ENCODE peak calls at places on chromosomes 13 and 19, in five cellular contexts. One of them, this sample, is unnamed.

GRCh38 chr13:87005511-87005910 is 665.7 kb upstream of the SLITRK5 start:
- DNase-seq in AG04450: no peak
- DNase-seq in heart right ventricle: no peak
- DNase-seq in CD8-positive, alpha-beta memory T cell: no peak
- DNase-seq in tibial nerve: no peak
- DNase-seq in this sample: no peak

GRCh38 chr19:55545443-55545842 is at the start of gene SBK3:
- DNase-seq in AG04450: no peak
- DNase-seq in heart right ventricle: no peak
- DNase-seq in CD8-positive, alpha-beta memory T cell: no peak
- DNase-seq in tibial nerve: no peak
- DNase-seq in this sample: no peak

GRCh38 chr13:94112227-94112626 is 367.3 kb downstream of the DCT start:
- DNase-seq in AG04450: peak; percentile 89
- DNase-seq in heart right ventricle: no peak
- DNase-seq in CD8-positive, alpha-beta memory T cell: no peak
- DNase-seq in tibial nerve: peak; percentile 18
- DNase-seq in this sample: no peak

GRCh38 chr19:662962-663681 is at the start of gene RNF126:
- DNase-seq in AG04450: peak; percentile 66
- DNase-seq in heart right ventricle: peak; percentile 97
- DNase-seq in CD8-positive, alpha-beta memory T cell: peak; percentile 88
- DNase-seq in tibial nerve: peak; percentile 96
- DNase-seq in this sample: peak; percentile 81

GRCh38 chr19:16820056-16820455 is 9.1 kb upstream of the SIN3B start:
- DNase-seq in AG04450: no peak
- DNase-seq in heart right ventricle: no peak
- DNase-seq in CD8-positive, alpha-beta memory T cell: no peak
- DNase-seq in tibial nerve: no peak
- DNase-seq in this sample: no peak

GRCh38 chr19:10365518-10365917 is 14.9 kb downstream of the TYK2 start:
- DNase-seq in AG04450: no peak
- DNase-seq in heart right ventricle: no peak
- DNase-seq in CD8-positive, alpha-beta memory T cell: no peak
- DNase-seq in tibial nerve: no peak
- DNase-seq in this sample: no peak

GRCh38 chr13:85040176-85040660 is 759.0 kb downstream of the SLITRK6 start:
- DNase-seq in AG04450: no peak
- DNase-seq in heart right ventricle: no peak
- DNase-seq in CD8-positive, alpha-beta memory T cell: no peak
- DNase-seq in tibial nerve: no peak
- DNase-seq in this sample: no peak

GRCh38 chr13:113901231-113901630 is 37.4 kb upstream of the GAS6 start:
- DNase-seq in AG04450: no peak
- DNase-seq in heart right ventricle: no peak
- DNase-seq in CD8-positive, alpha-beta memory T cell: no peak
- DNase-seq in tibial nerve: no peak
- DNase-seq in this sample: no peak

GRCh38 chr19:18349524-18350128 is 9.2 kb downstream of the PGPEP1 start:
- DNase-seq in AG04450: no peak
- DNase-seq in heart right ventricle: peak; percentile 48
- DNase-seq in CD8-positive, alpha-beta memory T cell: no peak
- DNase-seq in tibial nerve: peak; percentile 49
- DNase-seq in this sample: no peak

GRCh38 chr19:37941820-37942515 is 35.0 kb downstream of the SIPA1L3 start:
- DNase-seq in AG04450: no peak
- DNase-seq in heart right ventricle: no peak
- DNase-seq in CD8-positive, alpha-beta memory T cell: no peak
- DNase-seq in tibial nerve: no peak
- DNase-seq in this sample: no peak

GRCh38 chr19:30883071-30883470 is 466.2 kb downstream of the TSHZ3 start:
- DNase-seq in AG04450: no peak
- DNase-seq in heart right ventricle: no peak
- DNase-seq in CD8-positive, alpha-beta memory T cell: no peak
- DNase-seq in tibial nerve: no peak
- DNase-seq in this sample: no peak

GRCh38 chr13:51997641-51998330 is 13.5 kb downstream of the ATP7B start:
- DNase-seq in AG04450: no peak
- DNase-seq in heart right ventricle: no peak
- DNase-seq in CD8-positive, alpha-beta memory T cell: no peak
- DNase-seq in tibial nerve: no peak
- DNase-seq in this sample: no peak

GRCh38 chr19:31066385-31066784 is 282.9 kb downstream of the TSHZ3 start:
- DNase-seq in AG04450: peak; percentile 34
- DNase-seq in heart right ventricle: no peak
- DNase-seq in CD8-positive, alpha-beta memory T cell: no peak
- DNase-seq in tibial nerve: no peak
- DNase-seq in this sample: no peak

GRCh38 chr13:32851083-32852064 is 164.8 kb upstream of the KL start:
- DNase-seq in AG04450: no peak
- DNase-seq in heart right ventricle: no peak
- DNase-seq in CD8-positive, alpha-beta memory T cell: no peak
- DNase-seq in tibial nerve: no peak
- DNase-seq in this sample: no peak

GRCh38 chr19:1577929-1578618 is 9.9 kb upstream of the MEX3D start:
- DNase-seq in AG04450: no peak
- DNase-seq in heart right ventricle: no peak
- DNase-seq in CD8-positive, alpha-beta memory T cell: no peak
- DNase-seq in tibial nerve: no peak
- DNase-seq in this sample: no peak

GRCh38 chr19:45446295-45446694 is 21.5 kb upstream of the FOSB start:
- DNase-seq in AG04450: no peak
- DNase-seq in heart right ventricle: no peak
- DNase-seq in CD8-positive, alpha-beta memory T cell: no peak
- DNase-seq in tibial nerve: no peak
- DNase-seq in this sample: no peak

GRCh38 chr13:79686441-79686840 is 205.5 kb downstream of the NDFIP2 start:
- DNase-seq in AG04450: no peak
- DNase-seq in heart right ventricle: no peak
- DNase-seq in CD8-positive, alpha-beta memory T cell: no peak
- DNase-seq in tibial nerve: no peak
- DNase-seq in this sample: no peak

GRCh38 chr13:97028441-97029299 is 34.4 kb upstream of the OXGR1 start:
- DNase-seq in AG04450: no peak
- DNase-seq in heart right ventricle: no peak
- DNase-seq in CD8-positive, alpha-beta memory T cell: peak; percentile 14
- DNase-seq in tibial nerve: peak; percentile 60
- DNase-seq in this sample: peak; percentile 45

GRCh38 chr13:60327551-60327950 is 69.5 kb upstream of the TDRD3 start:
- DNase-seq in AG04450: no peak
- DNase-seq in heart right ventricle: no peak
- DNase-seq in CD8-positive, alpha-beta memory T cell: no peak
- DNase-seq in tibial nerve: no peak
- DNase-seq in this sample: no peak

GRCh38 chr13:31409678-31410356 is 210.0 kb downstream of the B3GLCT start:
- DNase-seq in AG04450: no peak
- DNase-seq in heart right ventricle: no peak
- DNase-seq in CD8-positive, alpha-beta memory T cell: no peak
- DNase-seq in tibial nerve: no peak
- DNase-seq in this sample: no peak

GRCh38 chr13:42136518-42136917 is 88.1 kb downstream of the DGKH start:
- DNase-seq in AG04450: no peak
- DNase-seq in heart right ventricle: no peak
- DNase-seq in CD8-positive, alpha-beta memory T cell: no peak
- DNase-seq in tibial nerve: no peak
- DNase-seq in this sample: no peak

GRCh38 chr19:55578761-55579747 is 1.6 kb downstream of the ZNF579 start:
- DNase-seq in AG04450: no peak
- DNase-seq in heart right ventricle: no peak
- DNase-seq in CD8-positive, alpha-beta memory T cell: no peak
- DNase-seq in tibial nerve: no peak
- DNase-seq in this sample: no peak

GRCh38 chr13:27751953-27752352 is 40.3 kb upstream of the GSX1 start:
- DNase-seq in AG04450: no peak
- DNase-seq in heart right ventricle: no peak
- DNase-seq in CD8-positive, alpha-beta memory T cell: no peak
- DNase-seq in tibial nerve: no peak
- DNase-seq in this sample: no peak

GRCh38 chr13:107138987-107139386 is 571.0 kb upstream of the ARGLU1 start:
- DNase-seq in AG04450: no peak
- DNase-seq in heart right ventricle: no peak
- DNase-seq in CD8-positive, alpha-beta memory T cell: no peak
- DNase-seq in tibial nerve: no peak
- DNase-seq in this sample: no peak
- H3K27ac ChIP-seq in AG04450: no peak overlapping the region
- H3K27ac ChIP-seq in heart right ventricle: no peak overlapping the region
- H3K27ac ChIP-seq in CD8-positive, alpha-beta memory T cell: no peak overlapping the region
- H3K27ac ChIP-seq in tibial nerve: peak overlapping the region; percentile 20
- H3K27ac ChIP-seq in this sample: no peak overlapping the region

GRCh38 chr13:98056839-98057410 is 86.0 kb upstream of the FARP1 start:
- DNase-seq in AG04450: no peak
- DNase-seq in heart right ventricle: no peak
- DNase-seq in CD8-positive, alpha-beta memory T cell: no peak
- DNase-seq in tibial nerve: no peak
- DNase-seq in this sample: no peak
- H3K27ac ChIP-seq in AG04450: no peak overlapping the region
- H3K27ac ChIP-seq in heart right ventricle: no peak overlapping the region
- H3K27ac ChIP-seq in CD8-positive, alpha-beta memory T cell: no peak overlapping the region
- H3K27ac ChIP-seq in tibial nerve: no peak overlapping the region
- H3K27ac ChIP-seq in this sample: no peak overlapping the region

GRCh38 chr19:33306191-33306590 is 3.9 kb upstream of the CEBPA start:
- DNase-seq in AG04450: no peak
- DNase-seq in heart right ventricle: no peak
- DNase-seq in CD8-positive, alpha-beta memory T cell: no peak
- DNase-seq in tibial nerve: no peak
- DNase-seq in this sample: no peak
- H3K27ac ChIP-seq in AG04450: no peak overlapping the region
- H3K27ac ChIP-seq in heart right ventricle: no peak overlapping the region
- H3K27ac ChIP-seq in CD8-positive, alpha-beta memory T cell: no peak overlapping the region
- H3K27ac ChIP-seq in tibial nerve: no peak overlapping the region
- H3K27ac ChIP-seq in this sample: no peak overlapping the region

GRCh38 chr19:29665215-29665825 is at the start of gene PLEKHF1:
- DNase-seq in AG04450: no peak
- DNase-seq in heart right ventricle: peak; percentile 94
- DNase-seq in CD8-positive, alpha-beta memory T cell: peak; percentile 81
- DNase-seq in tibial nerve: peak; percentile 86
- DNase-seq in this sample: peak; percentile 78

GRCh38 chr19:29664753-29665214 is 477 bp upstream of the PLEKHF1 start:
- DNase-seq in AG04450: no peak
- DNase-seq in heart right ventricle: no peak
- DNase-seq in CD8-positive, alpha-beta memory T cell: no peak
- DNase-seq in tibial nerve: no peak
- DNase-seq in this sample: no peak

GRCh38 chr19:29662278-29662603 is 3.0 kb upstream of the PLEKHF1 start:
- DNase-seq in AG04450: no peak
- DNase-seq in heart right ventricle: no peak
- DNase-seq in CD8-positive, alpha-beta memory T cell: no peak
- DNase-seq in tibial nerve: no peak
- DNase-seq in this sample: no peak

GRCh38 chr19:29662604-29663404 is 2.5 kb upstream of the PLEKHF1 start:
- DNase-seq in AG04450: peak; percentile 85
- DNase-seq in heart right ventricle: peak; percentile 65
- DNase-seq in CD8-positive, alpha-beta memory T cell: no peak
- DNase-seq in tibial nerve: no peak
- DNase-seq in this sample: no peak

DNA sequence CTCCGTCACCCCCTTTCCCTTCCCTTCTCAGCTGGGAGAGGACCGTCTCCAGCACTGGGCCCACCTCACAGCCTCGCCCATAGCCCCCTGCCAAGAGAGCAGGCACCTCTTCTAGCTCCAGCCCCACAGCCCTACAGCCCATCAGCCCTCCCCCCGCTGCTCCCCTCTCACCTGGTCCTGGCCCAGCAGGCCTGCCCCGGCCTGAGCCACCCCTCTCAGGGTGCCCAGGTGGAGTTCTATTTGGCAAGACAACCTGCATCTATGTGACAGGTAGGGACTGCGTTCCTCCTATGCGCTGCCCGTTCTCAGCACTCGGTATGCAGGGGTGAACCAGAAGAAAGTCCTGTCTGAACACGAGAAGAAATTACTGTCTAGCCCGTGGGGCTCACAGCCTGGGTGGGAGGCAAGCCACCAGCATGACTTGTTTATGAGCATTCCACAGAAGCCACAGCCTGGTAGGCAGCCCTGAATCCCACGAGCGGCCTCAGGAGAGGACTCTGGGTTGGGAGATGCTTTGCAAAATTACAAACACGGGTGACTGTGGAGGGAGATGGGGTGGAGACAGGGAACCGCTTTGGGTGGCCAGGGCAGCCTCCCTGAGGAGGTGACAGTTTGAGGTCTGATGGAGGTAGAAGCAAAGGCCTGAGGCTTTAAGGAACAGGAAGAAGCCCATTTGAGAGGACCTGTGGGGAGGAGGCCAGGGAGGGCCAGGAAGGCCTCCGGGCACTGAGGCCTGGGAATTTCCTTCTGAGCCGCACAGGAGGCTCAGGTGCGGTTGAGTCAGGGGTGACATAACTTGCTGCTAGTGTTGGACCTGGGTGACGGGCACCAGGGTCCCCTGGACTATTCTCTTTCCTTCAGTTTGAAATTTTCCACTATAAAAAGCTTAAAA is 1.2 kb upstream of the PLEKHF1 start:
- DNase-seq in AG04450: no peak
- DNase-seq in heart right ventricle: no peak
- DNase-seq in CD8-positive, alpha-beta memory T cell: no peak
- DNase-seq in tibial nerve: no peak
- DNase-seq in this sample: no peak
- H3K27ac ChIP-seq in AG04450: peak overlapping the region; percentile 98
- H3K27ac ChIP-seq in heart right ventricle: no peak overlapping the region
- H3K27ac ChIP-seq in CD8-positive, alpha-beta memory T cell: peak overlapping the region; percentile 69
- H3K27ac ChIP-seq in tibial nerve: peak overlapping the region; percentile 95
- H3K27ac ChIP-seq in this sample: peak overlapping the region; percentile 36

GRCh38 chr13:110581489-110582185 is 20.1 kb upstream of the RAB20 start:
- DNase-seq in AG04450: no peak
- DNase-seq in heart right ventricle: no peak
- DNase-seq in CD8-positive, alpha-beta memory T cell: no peak
- DNase-seq in tibial nerve: no peak
- DNase-seq in this sample: no peak
- H3K27ac ChIP-seq in AG04450: no peak overlapping the region
- H3K27ac ChIP-seq in heart right ventricle: no peak overlapping the region
- H3K27ac ChIP-seq in CD8-positive, alpha-beta memory T cell: no peak overlapping the region
- H3K27ac ChIP-seq in tibial nerve: no peak overlapping the region
- H3K27ac ChIP-seq in this sample: no peak overlapping the region

GRCh38 chr19:41217741-41218140 is 1.3 kb upstream of the AXL start:
- DNase-seq in AG04450: no peak
- DNase-seq in heart right ventricle: no peak
- DNase-seq in CD8-positive, alpha-beta memory T cell: no peak
- DNase-seq in tibial nerve: no peak
- DNase-seq in this sample: no peak
- H3K27ac ChIP-seq in AG04450: no peak overlapping the region
- H3K27ac ChIP-seq in heart right ventricle: no peak overlapping the region
- H3K27ac ChIP-seq in CD8-positive, alpha-beta memory T cell: no peak overlapping the region
- H3K27ac ChIP-seq in tibial nerve: peak overlapping the region; percentile 98
- H3K27ac ChIP-seq in this sample: peak overlapping the region; percentile 53